ENCODE peak calls at places on chromosomes 4 and X, in five cellular contexts. W, R, O, U and X are unnamed samples.

GRCh38 chr4:3031357-3032064 is 42.8 kb downstream of the HTT-AS start:
- DNase-seq in U (no peak), R (no peak), O (no peak), W (no peak), X (no peak)

GRCh38 chr4:100977746-100978397 is 369.5 kb downstream of the PPP3CA start:
- DNase-seq in W (no peak), U (no peak), O (no peak), R (no peak), X (no peak)

GRCh38 chr4:152382057-152382785 is 153.7 kb downstream of the FBXW7 start:
- DNase-seq in W (no peak), U (no peak), O (no peak), R (no peak), X (no peak)

GRCh38 chrX:150683536-150684146 is 9.6 kb upstream of the MTMR1 start:
- DNase-seq in O (peak), U (no peak), R (no peak), W (peak), X (peak)

GRCh38 chr4:43776371-43776770 is 672.2 kb downstream of the KCTD8 start:
- DNase-seq in O (peak), W (peak), R (no peak), U (no peak), X (no peak)

GRCh38 chrX:25039036-25039435 is 23.3 kb upstream of the ARX start:
- DNase-seq in W (no peak), O (no peak), U (no peak), R (no peak), X (no peak)

GRCh38 chr4:1012031-1012739 is 759 bp downstream of the FGFRL1 start:
- DNase-seq in U (no peak), R (peak), O (peak), W (no peak), X (peak)

GRCh38 chrX:153669174-153669890 is 4.3 kb downstream of the PNCK start:
- DNase-seq in R (no peak), W (peak), U (no peak), O (no peak), X (peak)

GRCh38 chr4:82638479-82638878 is 76.7 kb upstream of the TMEM150C start:
- DNase-seq in R (no peak), W (no peak), O (no peak), U (no peak), X (no peak)

GRCh38 chr4:169253904-169254303 is 16.9 kb downstream of the SH3RF1 start:
- DNase-seq in U (no peak), W (no peak), O (no peak), R (no peak), X (no peak)

GRCh38 chrX:96770315-96770714 is 85.7 kb downstream of the DIAPH2 start:
- DNase-seq in W (peak), O (peak), R (no peak), U (no peak), X (peak)

GRCh38 chr4:4480685-4481393 is 61.0 kb downstream of the STX18 start:
- DNase-seq in O (no peak), W (no peak), U (no peak), R (no peak), X (no peak)

GRCh38 chr4:7570156-7570778 is 135.5 kb upstream of the PSAPL1 start:
- DNase-seq in R (no peak), O (no peak), W (no peak), U (no peak), X (no peak)

GRCh38 chrX:120271218-120271617 is 20.6 kb downstream of the ZBTB33 start:
- DNase-seq in R (no peak), W (no peak), O (no peak), U (no peak), X (no peak)

GRCh38 chrX:120274145-120274544 is 23.5 kb downstream of the ZBTB33 start:
- DNase-seq in R (no peak), O (no peak), U (no peak), W (no peak), X (no peak)

GRCh38 chrX:120270567-120270966 is 20.0 kb downstream of the ZBTB33 start:
- DNase-seq in R (no peak), O (no peak), W (no peak), U (no peak), X (no peak)

GRCh38 chrX:120264315-120264714 is 13.7 kb downstream of the ZBTB33 start:
- DNase-seq in O (no peak), R (no peak), U (no peak), W (no peak), X (no peak)

GRCh38 chrX:120269379-120270035 is 18.9 kb downstream of the ZBTB33 start:
- DNase-seq in O (no peak), W (no peak), U (no peak), R (no peak), X (no peak)
- TF ChIP-seq ESRRA in O (no peak), W (no peak), U (no peak), R (no peak), X (no peak)

DNA sequence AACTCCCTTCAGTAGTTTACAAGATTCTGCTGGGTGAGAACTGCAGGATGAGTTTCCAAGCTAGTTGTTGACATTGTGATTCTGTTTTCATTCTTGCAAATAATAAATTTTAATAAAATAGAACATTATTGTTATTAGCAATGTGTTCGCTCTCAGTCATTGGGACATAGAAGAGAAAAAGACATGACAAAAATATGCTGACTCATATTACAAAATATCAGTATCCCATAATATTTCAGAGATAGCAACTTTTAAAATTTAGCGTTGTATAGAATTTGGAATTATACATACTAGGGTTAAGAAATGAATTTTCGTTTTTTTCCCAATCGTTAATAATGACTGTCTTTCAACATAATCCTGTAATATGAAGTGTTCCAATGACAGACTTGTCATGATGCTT is 45.4 kb downstream of the KIT start:
- DNase-seq in U (no peak), O (no peak), W (no peak), R (no peak), X (no peak)
- TF ChIP-seq ESRRA in U (no peak), O (no peak), W (no peak), R (no peak), X (no peak)

DNA sequence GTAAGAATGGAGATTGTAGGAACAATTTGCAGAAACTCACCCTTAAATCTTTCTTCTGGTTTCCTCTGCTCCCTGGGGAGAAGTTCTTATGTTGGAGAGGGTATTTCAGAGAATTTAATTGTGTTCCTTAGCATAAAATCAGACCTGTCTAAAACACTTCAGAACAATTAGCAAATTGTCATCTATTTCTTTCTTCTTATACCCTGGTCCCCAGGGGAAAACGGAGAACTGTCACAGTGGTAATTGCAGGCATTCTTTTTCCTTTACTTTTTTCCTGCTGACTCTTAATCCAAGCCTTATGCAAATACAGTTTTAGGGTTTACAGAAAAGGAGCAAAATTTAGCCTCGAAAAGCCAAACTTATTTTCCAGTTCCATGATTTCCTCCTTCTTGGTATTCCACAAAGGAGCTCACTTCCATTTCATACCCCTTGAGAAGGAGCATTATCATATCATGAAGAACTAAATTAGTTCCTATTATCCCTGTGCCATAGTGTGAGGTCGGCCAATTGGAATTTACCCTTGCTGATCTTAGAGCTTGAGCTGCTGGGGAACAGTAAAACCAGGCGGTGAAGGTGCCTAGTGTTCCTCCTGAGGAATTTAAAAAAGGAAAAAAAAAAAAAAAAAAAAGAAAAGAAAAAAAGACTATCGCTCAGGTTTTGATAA is 173.8 kb downstream of the IL15 start:
- DNase-seq in U (no peak), W (no peak), O (no peak), R (no peak), X (no peak)
- TF ChIP-seq ESRRA in U (no peak), W (no peak), O (no peak), R (no peak), X (no peak)

DNA sequence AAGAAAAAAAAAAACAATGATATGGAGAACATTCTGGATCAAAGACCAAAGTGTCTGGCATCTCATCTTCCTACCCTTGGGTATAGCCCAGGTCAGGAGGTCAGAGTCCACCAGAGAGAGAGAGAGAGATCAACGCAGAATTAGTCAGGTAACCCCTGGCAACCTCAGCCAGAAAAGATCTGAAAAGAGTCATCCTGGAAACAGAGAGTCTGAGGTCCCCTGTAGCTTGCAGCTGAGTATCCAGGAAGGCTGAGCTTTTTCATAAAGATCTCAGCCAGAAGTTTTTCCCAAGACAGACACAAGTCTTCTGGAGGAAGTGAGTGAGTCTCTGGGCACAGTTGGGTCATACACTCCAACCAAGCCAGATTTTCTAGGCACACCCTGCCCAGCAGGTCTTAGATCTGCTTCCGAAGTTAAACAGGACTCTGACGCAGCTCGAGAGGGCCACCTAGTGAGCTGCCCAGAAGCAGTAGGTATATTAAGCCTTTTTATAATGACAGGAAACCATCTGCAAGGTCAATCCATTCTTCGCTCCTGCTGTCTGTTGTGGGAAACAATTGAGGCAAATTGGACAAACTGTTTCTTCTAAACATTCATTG is 35.7 kb downstream of the ACE2 start:
- DNase-seq in W (peak), U (peak), R (peak), O (peak), X (peak)
- TF ChIP-seq ESRRA in W (no peak), U (no peak), R (no peak), O (no peak), X (no peak)

GRCh38 chrX:1451251-1451675 is 1.4 kb downstream of the ASMTL start:
- DNase-seq in U (no peak), W (no peak), O (no peak), R (no peak), X (no peak)
- TF ChIP-seq ESRRA in U (no peak), W (no peak), O (no peak), R (no peak), X (no peak)

GRCh38 chrX:110181459-110182137 is 136.3 kb downstream of the AMMECR1 start:
- DNase-seq in W (no peak), R (no peak), U (no peak), O (no peak), X (no peak)
- TF ChIP-seq ESRRA in W (no peak), R (no peak), U (no peak), O (no peak), X (no peak)